ENCODE peak calls at places on chromosomes 11 and 22, in ten cellular contexts. J is HL-60; R is CD8-positive, alpha-beta T cell; S is esophagus muscularis mucosa; W is upper lobe of right lung; V is GM12865; E is A549; B is mammary epithelial cell; X is bronchial epithelial cell; M is left lung. H is an unnamed sample.

GRCh38 chr11:45411221-45411946 is 125.2 kb upstream of the SYT13 start:
- DNase-seq in J (no peak), R (no peak), S (no peak), W (no peak), V (no peak), E (no peak), B (no peak), X (no peak), M (no peak), H (peak)

GRCh38 chr11:69889400-69890372 is 70.5 kb upstream of the FGF3 start:
- DNase-seq in J (no peak), R (no peak), S (no peak), W (no peak), V (no peak), E (no peak), B (no peak), X (no peak), M (peak), H (peak)

GRCh38 chr11:102560555-102561011 is 30.0 kb upstream of the MMP7 start:
- DNase-seq in J (peak), R (no peak), S (no peak), W (no peak), V (peak), E (no peak), B (peak), X (peak), M (no peak), H (no peak)

GRCh38 chr22:29751139-29751538 is 15.7 kb downstream of the ZMAT5 start:
- DNase-seq in J (peak), R (no peak), S (no peak), W (no peak), V (no peak), E (no peak), B (peak), X (peak), M (no peak), H (no peak)

GRCh38 chr11:111524056-111524455 is 9.5 kb downstream of the HOATZ start:
- DNase-seq in J (peak), R (no peak), S (no peak), W (no peak), V (no peak), E (no peak), B (peak), X (peak), M (no peak), H (no peak)

GRCh38 chr11:122375687-122376399 is 259.8 kb upstream of the BLID start:
- DNase-seq in J (peak), R (no peak), S (no peak), W (no peak), V (peak), E (no peak), B (peak), X (peak), M (no peak), H (no peak)

GRCh38 chr22:37563153-37564081 is 3.1 kb downstream of the CDC42EP1 start:
- DNase-seq in J (no peak), R (no peak), S (peak), W (peak), V (no peak), E (peak), B (peak), X (peak), M (no peak), H (peak)

GRCh38 chr11:78000193-78000592 is 5.7 kb upstream of the INTS4 start:
- DNase-seq in J (peak), R (peak), S (no peak), W (no peak), V (peak), E (peak), B (peak), X (peak), M (no peak), H (peak)

GRCh38 chr11:125569913-125570621 is 790 bp downstream of the EI24 start:
- DNase-seq in J (no peak), R (no peak), S (no peak), W (no peak), V (peak), E (no peak), B (peak), X (peak), M (no peak), H (no peak)

GRCh38 chr11:108589136-108589535 is 4.4 kb downstream of the EXPH5 start:
- DNase-seq in J (no peak), R (no peak), S (no peak), W (no peak), V (no peak), E (no peak), B (no peak), X (no peak), M (no peak), H (no peak)

GRCh38 chr11:11882539-11882938 is 40.8 kb downstream of the USP47 start:
- DNase-seq in J (no peak), R (no peak), S (no peak), W (no peak), V (no peak), E (no peak), B (no peak), X (no peak), M (no peak), H (no peak)

GRCh38 chr22:41070665-41071331 is 21.6 kb upstream of the EP300 start:
- DNase-seq in J (peak), R (no peak), S (no peak), W (peak), V (no peak), E (no peak), B (no peak), X (no peak), M (no peak), H (no peak)

GRCh38 chr22:27982630-27983180 is 63.6 kb upstream of the PITPNB start:
- DNase-seq in J (no peak), R (no peak), S (no peak), W (no peak), V (no peak), E (no peak), B (no peak), X (no peak), M (no peak), H (peak)

GRCh38 chr11:99370557-99371200 is 349.9 kb downstream of the CNTN5 start:
- DNase-seq in J (no peak), R (no peak), S (no peak), W (no peak), V (no peak), E (no peak), B (no peak), X (peak), M (no peak), H (peak)

GRCh38 chr11:35142481-35143207 is 3.7 kb downstream of the CD44 start:
- DNase-seq in J (no peak), R (no peak), S (no peak), W (no peak), V (no peak), E (no peak), B (peak), X (peak), M (no peak), H (peak)

GRCh38 chr11:12280838-12281565 is 96.4 kb upstream of the PARVA start:
- DNase-seq in J (no peak), R (no peak), S (no peak), W (no peak), V (no peak), E (no peak), B (no peak), X (peak), M (no peak), H (peak)

GRCh38 chr11:27783701-27784355 is 83.6 kb upstream of the BDNF start:
- DNase-seq in J (no peak), R (no peak), S (no peak), W (no peak), V (no peak), E (no peak), B (no peak), X (no peak), M (no peak), H (no peak)

GRCh38 chr22:28594784-28595324 is 84.8 kb downstream of the TTC28 start:
- DNase-seq in J (peak), R (no peak), S (no peak), W (no peak), V (peak), E (peak), B (peak), X (peak), M (no peak), H (no peak)

GRCh38 chr22:29269731-29270474 is 1.8 kb downstream of the EWSR1 start:
- DNase-seq in J (peak), R (no peak), S (no peak), W (no peak), V (peak), E (no peak), B (peak), X (peak), M (no peak), H (no peak)

GRCh38 chr11:1810761-1811160 is 24.0 kb upstream of the SYT8 start:
- DNase-seq in J (peak), R (no peak), S (no peak), W (no peak), V (no peak), E (no peak), B (no peak), X (peak), M (no peak), H (no peak)

GRCh38 chr11:48044577-48044976 is 64.2 kb downstream of the PTPRJ start:
- DNase-seq in J (no peak), R (no peak), S (no peak), W (no peak), V (no peak), E (no peak), B (no peak), X (no peak), M (no peak), H (no peak)

GRCh38 chr22:49517211-49517610 is 310.5 kb downstream of the BRD1 start:
- DNase-seq in J (no peak), R (no peak), S (no peak), W (no peak), V (no peak), E (no peak), B (no peak), X (no peak), M (no peak), H (peak)

GRCh38 chr11:115324569-115325432 is 179.4 kb downstream of the CADM1 start:
- DNase-seq in J (peak), R (no peak), S (no peak), W (no peak), V (peak), E (peak), B (peak), X (peak), M (no peak), H (peak)

GRCh38 chr11:8066911-8067455 is 14.0 kb upstream of the TUB start:
- DNase-seq in J (no peak), R (no peak), S (no peak), W (no peak), V (no peak), E (no peak), B (no peak), X (no peak), M (no peak), H (peak)

GRCh38 chr11:94641167-94641761 is 74.1 kb downstream of the PIWIL4 start:
- DNase-seq in J (no peak), R (no peak), S (peak), W (no peak), V (no peak), E (no peak), B (no peak), X (no peak), M (no peak), H (peak)

GRCh38 chr11:119773016-119773415 is 44.0 kb upstream of the NECTIN1 start:
- DNase-seq in J (no peak), R (no peak), S (no peak), W (peak), V (no peak), E (no peak), B (no peak), X (no peak), M (no peak), H (no peak)

GRCh38 chr11:124669193-124669592 is 4.3 kb downstream of the SIAE start:
- DNase-seq in J (peak), R (peak), S (no peak), W (no peak), V (peak), E (peak), B (no peak), X (peak), M (no peak), H (peak)

GRCh38 chr11:108369064-108369463 is 98.3 kb downstream of the C11orf65 start:
- DNase-seq in J (no peak), R (no peak), S (no peak), W (no peak), V (no peak), E (no peak), B (no peak), X (no peak), M (no peak), H (no peak)

GRCh38 chr11:12291767-12292166 is 85.6 kb upstream of the PARVA start:
- DNase-seq in J (no peak), R (no peak), S (no peak), W (no peak), V (peak), E (no peak), B (no peak), X (no peak), M (no peak), H (no peak)

GRCh38 chr11:2940930-2941821 is 12.0 kb upstream of the PHLDA2 start:
- DNase-seq in J (no peak), R (no peak), S (no peak), W (peak), V (no peak), E (no peak), B (peak), X (peak), M (peak), H (peak)
- H3K4me3 ChIP-seq in J (no peak), R (no peak), S (no peak), W (no peak), V (no peak), E (no peak), B (no peak), X (no peak), M (no peak), H (no peak)

DNA sequence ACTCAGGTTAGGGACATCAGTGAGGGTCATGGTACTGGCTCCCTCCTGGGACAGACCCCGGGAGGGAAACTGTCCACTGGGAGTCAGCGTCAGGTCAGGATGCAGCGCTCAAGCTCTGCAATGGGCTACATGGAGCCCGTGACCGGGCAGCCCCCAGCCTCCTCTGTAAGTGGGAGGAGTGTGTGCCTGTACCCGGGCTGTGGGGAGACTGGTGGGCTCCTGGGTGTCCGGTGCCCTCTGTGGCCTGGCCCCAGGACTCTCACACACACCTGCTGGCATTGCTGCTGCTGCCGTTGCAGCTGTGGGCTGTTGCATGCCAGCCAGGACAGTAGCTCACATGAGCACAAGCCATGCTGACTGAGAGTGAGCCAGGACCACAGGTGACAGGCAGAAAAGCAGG is 630.3 kb downstream of the TBC1D22A start:
- DNase-seq in J (no peak), R (no peak), S (no peak), W (peak), V (no peak), E (no peak), B (no peak), X (no peak), M (no peak), H (no peak)
- TF ChIP-seq CTCF in J (no peak), R (no peak), S (no peak), W (no peak), V (no peak), E (no peak), B (no peak), X (no peak), M (no peak), H (no peak)

DNA sequence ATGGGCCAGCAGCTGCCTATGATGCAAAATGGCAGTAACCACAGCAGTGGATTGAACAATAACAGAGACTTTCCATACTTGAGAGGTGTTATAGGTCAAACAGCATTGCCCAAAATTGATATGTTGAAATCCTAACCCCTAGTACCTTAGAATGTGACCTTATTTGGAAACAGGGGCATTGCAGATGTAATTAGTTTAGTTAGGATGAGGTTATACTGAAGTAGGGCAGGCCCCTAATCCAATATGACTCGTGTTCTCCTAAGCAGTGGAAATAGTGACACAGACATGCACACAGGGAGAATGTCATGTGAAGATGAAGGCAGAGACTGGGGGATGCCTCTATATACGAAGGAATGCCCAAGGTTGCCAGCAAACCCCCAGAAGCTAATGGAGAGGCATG is 270.5 kb downstream of the TENM4 start:
- DNase-seq in J (no peak), R (no peak), S (no peak), W (no peak), V (no peak), E (no peak), B (no peak), X (no peak), M (no peak), H (peak)
- H3K4me3 ChIP-seq in J (no peak), R (no peak), S (no peak), W (no peak), V (no peak), E (no peak), B (no peak), X (no peak), M (no peak), H (no peak)

GRCh38 chr22:42414565-42415298 is 17.5 kb downstream of the NFAM1 start:
- DNase-seq in J (peak), R (no peak), S (no peak), W (no peak), V (no peak), E (no peak), B (no peak), X (no peak), M (no peak), H (no peak)
- TF ChIP-seq CTCF in J (no peak), R (no peak), S (no peak), W (no peak), V (no peak), E (no peak), B (no peak), X (no peak), M (no peak), H (no peak)

H was measured in endodermal cell.